ENCODE peak calls at places on chromosomes 16 and 17, in nine cellular contexts. U is heart right ventricle; Y is lung; H is left lung; W is tibial nerve; G is astrocyte; N is effector memory CD4-positive, alpha-beta T cell; M is HCT116; R is iPS DF 6.9. S is an unnamed sample.

GRCh38 chr17:62149961-62150360 is 84.9 kb upstream of the MED13 start:
- DNase-seq in Y (no peak), N (no peak), U (no peak), W (no peak), R (no peak), H (no peak), M (no peak), G (no peak), S (no peak)

GRCh38 chr16:17050468-17050867 is 420.3 kb downstream of the XYLT1 start:
- DNase-seq in M (no peak), G (no peak), U (no peak), Y (no peak), H (no peak), W (no peak), N (no peak), R (no peak), S (no peak)

GRCh38 chr16:56869513-56870270 is 4.7 kb downstream of the SLC12A3 start:
- DNase-seq in M (peak; percentile 34), Y (peak; percentile 37), W (no peak), U (no peak), N (no peak), G (no peak), R (peak; percentile 41), H (no peak), S (no peak)

GRCh38 chr17:72693147-72693878 is 399.2 kb downstream of the SLC39A11 start:
- DNase-seq in N (no peak), G (no peak), M (no peak), R (no peak), Y (no peak), W (no peak), H (no peak), U (no peak), S (no peak)

GRCh38 chr16:56999409-57000270 is 10.3 kb downstream of the NLRC5 start:
- DNase-seq in M (no peak), N (peak; percentile 39), R (no peak), W (no peak), Y (no peak), H (no peak), G (no peak), U (no peak), S (no peak)

GRCh38 chr16:87054154-87054553 is 263.0 kb downstream of the C16orf95 start:
- DNase-seq in H (no peak), N (no peak), G (no peak), Y (no peak), M (no peak), R (no peak), W (no peak), U (no peak), S (no peak)

GRCh38 chr17:83025636-83026280 is 53.7 kb upstream of the METRNL start:
- DNase-seq in W (no peak), H (no peak), R (no peak), Y (no peak), G (no peak), U (no peak), M (no peak), N (no peak), S (no peak)

GRCh38 chr17:35766903-35767510 is 6.3 kb downstream of the C17orf50 start:
- DNase-seq in Y (no peak), U (no peak), H (peak; percentile 16), N (no peak), M (no peak), G (no peak), R (no peak), W (no peak), S (no peak)

GRCh38 chr17:28667870-28668269 is 5.9 kb downstream of the SUPT6H start:
- DNase-seq in M (no peak), U (no peak), W (no peak), Y (no peak), H (no peak), N (no peak), R (no peak), G (no peak), S (no peak)

GRCh38 chr16:8798535-8799157 is 1.0 kb downstream of the PMM2 start:
- DNase-seq in Y (no peak), M (no peak), H (no peak), R (no peak), W (no peak), N (no peak), G (no peak), U (no peak), S (no peak)

GRCh38 chr16:84088695-84089395 is 27.9 kb downstream of the MBTPS1 start:
- DNase-seq in Y (no peak), M (no peak), G (no peak), R (no peak), H (no peak), W (no peak), N (peak; percentile 18), U (peak; percentile 37), S (no peak)

DNA sequence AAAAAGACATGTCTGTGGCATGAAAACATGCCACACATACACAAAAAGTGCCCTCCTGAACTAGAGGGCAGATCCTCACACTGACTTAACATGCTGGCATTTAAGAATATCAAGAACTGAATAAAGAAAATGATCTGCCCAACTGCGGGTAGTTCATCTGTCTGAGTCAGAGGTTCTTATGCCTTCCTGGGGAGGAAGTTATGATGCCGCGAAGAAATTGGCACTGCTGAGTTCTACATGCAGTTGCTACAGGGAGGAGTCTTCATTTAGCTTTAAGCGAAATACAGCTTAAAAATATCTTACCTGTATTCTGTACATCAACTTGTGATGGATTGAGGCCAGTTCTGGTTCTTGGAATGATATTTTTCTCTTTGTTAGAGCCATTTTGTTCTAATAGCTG is 6.3 kb downstream of the ALDH3A2 start:
- DNase-seq in W (no peak), H (no peak), G (no peak), R (no peak), U (no peak), Y (no peak), M (no peak), N (no peak), S (peak; percentile 29)
- H3K4me1 ChIP-seq in W (no peaks in the 10 kb centered on the region), H (no peaks in the 10 kb centered on the region), G (peaks cover 4% of the 10 kb centered on the region), R (no peaks in the 10 kb centered on the region), U (peaks cover 11% of the 10 kb centered on the region), Y (peaks cover 10% of the 10 kb centered on the region), M (peaks cover 23% of the 10 kb centered on the region), N (peaks cover 2% of the 10 kb centered on the region), S (peaks cover 63% of the 10 kb centered on the region)

GRCh38 chr17:48053758-48054237 is 5.6 kb downstream of the NFE2L1 start:
- DNase-seq in G (no peak), U (no peak), W (no peak), Y (no peak), N (no peak), M (no peak), R (no peak), H (no peak), S (no peak)
- H3K4me1 ChIP-seq in G (peaks cover 58% of the 10 kb centered on the region), U (peaks cover 76% of the 10 kb centered on the region), W (no peaks in the 10 kb centered on the region), Y (peaks cover 41% of the 10 kb centered on the region), N (peaks cover 19% of the 10 kb centered on the region), M (peaks cover 24% of the 10 kb centered on the region), R (peaks cover 10% of the 10 kb centered on the region), H (peaks cover 44% of the 10 kb centered on the region), S (peaks cover 72% of the 10 kb centered on the region)

GRCh38 chr16:67464565-67464964 is 16.4 kb downstream of the ATP6V0D1 start:
- DNase-seq in N (no peak), Y (no peak), U (no peak), H (peak; percentile 10), W (no peak), G (no peak), R (no peak), M (no peak), S (no peak)
- H3K4me1 ChIP-seq in N (no peaks in the 10 kb centered on the region), Y (peaks cover 44% of the 10 kb centered on the region), U (peaks cover 46% of the 10 kb centered on the region), H (peaks cover 21% of the 10 kb centered on the region), W (peaks cover 5% of the 10 kb centered on the region), G (peaks cover 10% of the 10 kb centered on the region), R (peaks cover 2% of the 10 kb centered on the region), M (peaks cover 19% of the 10 kb centered on the region), S (peaks cover 61% of the 10 kb centered on the region)

DNA sequence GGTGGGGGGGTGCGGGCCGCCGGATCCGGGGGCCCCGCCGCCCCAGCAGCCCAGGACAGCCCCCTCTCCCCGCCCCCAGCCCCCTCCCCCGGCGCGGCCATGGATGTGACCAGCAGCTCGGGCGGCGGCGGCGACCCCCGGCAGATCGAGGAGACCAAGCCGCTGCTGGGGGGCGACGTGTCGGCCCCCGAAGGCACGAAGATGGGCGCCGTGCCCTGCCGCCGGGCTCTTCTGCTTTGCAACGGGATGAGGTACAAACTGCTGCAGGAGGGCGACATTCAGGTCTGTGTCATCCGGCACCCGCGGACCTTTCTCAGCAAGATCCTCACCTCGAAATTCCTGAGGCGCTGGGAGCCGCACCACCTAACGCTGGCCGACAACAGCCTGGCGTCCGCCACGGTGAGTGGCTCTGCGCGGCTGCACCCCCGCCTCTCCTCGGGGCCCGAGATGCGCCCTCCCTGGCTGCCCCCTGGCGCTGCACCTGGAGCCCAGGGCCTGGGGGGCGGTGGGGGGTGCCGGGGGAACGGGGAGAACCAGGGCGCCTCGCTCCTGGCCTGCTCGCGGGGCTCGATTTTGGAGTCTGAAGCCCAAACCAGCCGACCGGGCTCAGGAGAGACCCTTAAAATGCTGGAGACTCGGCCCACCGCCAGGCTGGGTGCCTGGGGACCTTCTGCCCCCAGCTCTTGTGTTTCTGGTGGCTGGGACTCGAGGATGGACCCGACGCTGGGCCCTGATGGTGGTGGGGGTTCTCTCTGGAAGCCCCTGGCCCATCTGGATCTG is 725 bp downstream of the CMIP start:
- DNase-seq in U (peak; percentile 44), H (peak; percentile 89), N (peak; percentile 9), R (no peak), W (no peak), Y (no peak), G (peak; percentile 14), M (no peak), S (no peak)
- H3K4me1 ChIP-seq in U (peaks cover 20% of the 10 kb centered on the region), H (peaks cover 23% of the 10 kb centered on the region), N (peaks cover 23% of the 10 kb centered on the region), R (peaks cover 4% of the 10 kb centered on the region), W (no peaks in the 10 kb centered on the region), Y (peaks cover 14% of the 10 kb centered on the region), G (peaks cover 23% of the 10 kb centered on the region), M (peaks cover 68% of the 10 kb centered on the region), S (peaks cover 64% of the 10 kb centered on the region)

GRCh38 chr17:80807882-80808281 is 183.8 kb upstream of the CHMP6 start:
- DNase-seq in U (no peak), N (no peak), M (no peak), H (no peak), R (no peak), Y (no peak), W (no peak), G (no peak), S (no peak)
- H3K4me1 ChIP-seq in U (no peaks in the 10 kb centered on the region), N (peaks cover 19% of the 10 kb centered on the region), M (peaks cover 9% of the 10 kb centered on the region), H (no peaks in the 10 kb centered on the region), R (no peaks in the 10 kb centered on the region), Y (no peaks in the 10 kb centered on the region), W (no peaks in the 10 kb centered on the region), G (no peaks in the 10 kb centered on the region), S (no peaks in the 10 kb centered on the region)

GRCh38 chr17:81129289-81129688 is 36.0 kb upstream of the PVALEF start:
- DNase-seq in G (no peak), R (no peak), W (no peak), Y (no peak), U (no peak), N (no peak), H (no peak), M (no peak), S (no peak)
- H3K4me1 ChIP-seq in G (no peaks in the 10 kb centered on the region), R (no peaks in the 10 kb centered on the region), W (no peaks in the 10 kb centered on the region), Y (peaks cover 6% of the 10 kb centered on the region), U (no peaks in the 10 kb centered on the region), N (no peaks in the 10 kb centered on the region), H (no peaks in the 10 kb centered on the region), M (peaks cover 11% of the 10 kb centered on the region), S (no peaks in the 10 kb centered on the region)

DNA sequence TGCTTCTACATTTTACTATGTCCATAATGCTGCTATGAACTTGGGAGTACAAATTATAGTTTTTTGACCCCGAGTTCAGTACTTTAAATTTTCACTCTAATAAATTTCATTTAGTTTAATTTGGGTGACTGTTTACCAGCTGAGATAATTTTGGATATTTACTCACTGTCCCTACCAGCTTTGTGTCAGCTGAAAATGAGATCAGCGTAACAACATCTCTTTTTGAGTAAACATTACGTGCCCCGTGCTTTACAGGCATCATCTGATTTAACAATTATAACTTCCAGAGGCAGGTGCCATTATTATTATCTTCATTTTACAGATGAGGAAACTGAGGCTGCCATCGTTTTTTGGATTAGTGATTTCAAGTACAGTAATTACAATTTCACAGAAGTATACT is 15.0 kb downstream of the GFOD2 start:
- DNase-seq in R (no peak), G (no peak), W (no peak), M (no peak), H (no peak), U (no peak), N (no peak), Y (no peak), S (no peak)
- H3K4me1 ChIP-seq in R (no peaks in the 10 kb centered on the region), G (no peaks in the 10 kb centered on the region), W (no peaks in the 10 kb centered on the region), M (no peaks in the 10 kb centered on the region), H (no peaks in the 10 kb centered on the region), U (no peaks in the 10 kb centered on the region), N (peaks cover 7% of the 10 kb centered on the region), Y (peaks cover 2% of the 10 kb centered on the region), S (no peaks in the 10 kb centered on the region)